ENCODE peak calls at places on chromosome 2, in five cellular contexts. One of them, this sample, is unnamed. For H3K4me1, the result is how much of the 10 kb centered on the place peaks cover.

GRCh38 chr2:239361311-239361642 is 39.5 kb downstream of the HDAC4 start:
- DNase-seq in spleen: no peak
- DNase-seq in Panc1: no peak
- DNase-seq in H1: no peak
- DNase-seq in stomach: no peak
- DNase-seq in this sample: no peak

GRCh38 chr2:95069465-95069864 is 44.0 kb downstream of the MAL start:
- DNase-seq in H1: no peak
- DNase-seq in stomach: no peak
- DNase-seq in Panc1: no peak
- DNase-seq in spleen: no peak
- DNase-seq in this sample: no peak

GRCh38 chr2:33242845-33243244 is 233.6 kb upstream of the RASGRP3 start:
- DNase-seq in Panc1: no peak
- DNase-seq in spleen: no peak
- DNase-seq in stomach: no peak
- DNase-seq in H1: no peak
- DNase-seq in this sample: no peak

GRCh38 chr2:106197878-106198277 is 3.8 kb upstream of the UXS1 start:
- DNase-seq in spleen: no peak
- DNase-seq in stomach: no peak
- DNase-seq in Panc1: no peak
- DNase-seq in H1: no peak
- DNase-seq in this sample: no peak

GRCh38 chr2:16630463-16630862 is 35.2 kb downstream of the CYRIA start:
- DNase-seq in H1: no peak
- DNase-seq in Panc1: no peak
- DNase-seq in spleen: no peak
- DNase-seq in stomach: no peak
- DNase-seq in this sample: no peak

GRCh38 chr2:8590940-8591339 is 90.9 kb upstream of the ID2 start:
- DNase-seq in spleen: no peak
- DNase-seq in Panc1: no peak
- DNase-seq in H1: no peak
- DNase-seq in stomach: no peak
- DNase-seq in this sample: no peak

GRCh38 chr2:15163316-15163715 is 397.8 kb downstream of the NBAS start:
- DNase-seq in H1: no peak
- DNase-seq in spleen: no peak
- DNase-seq in stomach: no peak
- DNase-seq in Panc1: no peak
- DNase-seq in this sample: no peak

GRCh38 chr2:46747297-46747818 is 168.2 kb downstream of the MCFD2 start:
- DNase-seq in H1: no peak
- DNase-seq in Panc1: no peak
- DNase-seq in stomach: no peak
- DNase-seq in spleen: no peak
- DNase-seq in this sample: no peak

GRCh38 chr2:162125138-162125537 is 26.9 kb downstream of the GCG start:
- DNase-seq in stomach: no peak
- DNase-seq in H1: no peak
- DNase-seq in Panc1: no peak
- DNase-seq in spleen: no peak
- DNase-seq in this sample: no peak

GRCh38 chr2:157336137-157336721 is 10.6 kb upstream of the ERMN start:
- DNase-seq in spleen: no peak
- DNase-seq in stomach: peak
- DNase-seq in H1: peak
- DNase-seq in Panc1: no peak
- DNase-seq in this sample: no peak

GRCh38 chr2:123419976-123420375 is 605.1 kb upstream of the CNTNAP5 start:
- DNase-seq in H1: no peak
- DNase-seq in Panc1: no peak
- DNase-seq in spleen: no peak
- DNase-seq in stomach: no peak
- DNase-seq in this sample: no peak

GRCh38 chr2:186903183-186903582 is 54.2 kb upstream of the ZSWIM2 start:
- DNase-seq in spleen: no peak
- DNase-seq in H1: no peak
- DNase-seq in stomach: no peak
- DNase-seq in Panc1: no peak
- DNase-seq in this sample: no peak

GRCh38 chr2:27627963-27628766 is 647 bp downstream of the CCDC121 start:
- DNase-seq in Panc1: peak
- DNase-seq in H1: no peak
- DNase-seq in stomach: no peak
- DNase-seq in spleen: no peak
- DNase-seq in this sample: no peak

GRCh38 chr2:207176245-207176644 is 10.5 kb upstream of the KLF7 start:
- DNase-seq in Panc1: no peak
- DNase-seq in H1: no peak
- DNase-seq in stomach: no peak
- DNase-seq in spleen: no peak
- DNase-seq in this sample: no peak

GRCh38 chr2:83961512-83961911 is 497.6 kb downstream of the SUCLG1 start:
- DNase-seq in spleen: no peak
- DNase-seq in Panc1: no peak
- DNase-seq in H1: no peak
- DNase-seq in stomach: no peak
- DNase-seq in this sample: no peak

GRCh38 chr2:204933735-204934361 is 388.6 kb downstream of the PARD3B start:
- DNase-seq in spleen: no peak
- DNase-seq in H1: no peak
- DNase-seq in stomach: no peak
- DNase-seq in Panc1: no peak
- DNase-seq in this sample: no peak

GRCh38 chr2:138712212-138712979 is 67.8 kb downstream of the NXPH2 start:
- DNase-seq in H1: no peak
- DNase-seq in stomach: no peak
- DNase-seq in spleen: no peak
- DNase-seq in Panc1: no peak
- DNase-seq in this sample: no peak

GRCh38 chr2:176002684-176003225 is 688 bp upstream of the LNPK start:
- DNase-seq in Panc1: no peak
- DNase-seq in spleen: no peak
- DNase-seq in stomach: no peak
- DNase-seq in H1: no peak
- DNase-seq in this sample: peak

GRCh38 chr2:132424526-132425121 is 8.0 kb downstream of the GPR39 start:
- DNase-seq in H1: no peak
- DNase-seq in stomach: no peak
- DNase-seq in Panc1: no peak
- DNase-seq in spleen: no peak
- DNase-seq in this sample: no peak

GRCh38 chr2:14418110-14418509 is 214.4 kb upstream of the LRATD1 start:
- DNase-seq in spleen: no peak
- DNase-seq in H1: no peak
- DNase-seq in Panc1: no peak
- DNase-seq in stomach: no peak
- DNase-seq in this sample: no peak

GRCh38 chr2:1584691-1585485 is 159.4 kb downstream of the PXDN start:
- DNase-seq in H1: no peak
- DNase-seq in spleen: peak
- DNase-seq in stomach: no peak
- DNase-seq in Panc1: no peak
- DNase-seq in this sample: no peak

GRCh38 chr2:213238753-213239591 is 45.3 kb upstream of the SPAG16 start:
- DNase-seq in spleen: no peak
- DNase-seq in H1: no peak
- DNase-seq in Panc1: no peak
- DNase-seq in stomach: no peak
- DNase-seq in this sample: no peak
- TF ChIP-seq POLR2AphosphoS5 in spleen: no peak
- TF ChIP-seq POLR2AphosphoS5 in H1: no peak
- TF ChIP-seq POLR2AphosphoS5 in Panc1: no peak
- TF ChIP-seq POLR2AphosphoS5 in stomach: no peak
- TF ChIP-seq POLR2AphosphoS5 in this sample: no peak

DNA sequence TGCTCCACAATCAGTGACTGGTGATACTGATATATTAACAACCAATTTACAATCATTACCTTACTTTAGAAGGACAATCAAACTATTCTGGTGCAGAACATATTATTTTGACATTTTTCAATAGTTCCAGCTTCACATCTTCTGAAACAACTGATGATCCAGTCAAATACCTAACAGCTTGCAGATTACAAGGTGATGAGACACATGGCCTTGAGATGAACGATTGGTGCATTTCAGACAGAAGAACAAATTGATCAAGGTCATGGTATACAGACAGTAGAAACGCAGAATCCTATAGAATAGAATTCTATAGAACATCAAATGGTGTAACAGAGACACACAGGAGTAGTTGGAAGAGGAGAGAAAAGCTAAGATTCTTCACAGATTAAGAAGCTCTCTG is 24.8 kb downstream of the SESTD1 start:
- DNase-seq in Panc1: no peak
- DNase-seq in stomach: no peak
- DNase-seq in H1: no peak
- DNase-seq in spleen: no peak
- DNase-seq in this sample: no peak
- H3K4me1 ChIP-seq in Panc1: under half
- H3K4me1 ChIP-seq in stomach: half or more
- H3K4me1 ChIP-seq in H1: under half
- H3K4me1 ChIP-seq in spleen: half or more
- H3K4me1 ChIP-seq in this sample: under half

GRCh38 chr2:22420076-22420475 is 964.9 kb upstream of the KLHL29 start:
- DNase-seq in spleen: no peak
- DNase-seq in stomach: no peak
- DNase-seq in Panc1: no peak
- DNase-seq in H1: no peak
- DNase-seq in this sample: no peak
- H3K4me3 ChIP-seq in spleen: no peak
- H3K4me3 ChIP-seq in stomach: no peak
- H3K4me3 ChIP-seq in Panc1: no peak
- H3K4me3 ChIP-seq in H1: no peak
- H3K4me3 ChIP-seq in this sample: no peak

DNA sequence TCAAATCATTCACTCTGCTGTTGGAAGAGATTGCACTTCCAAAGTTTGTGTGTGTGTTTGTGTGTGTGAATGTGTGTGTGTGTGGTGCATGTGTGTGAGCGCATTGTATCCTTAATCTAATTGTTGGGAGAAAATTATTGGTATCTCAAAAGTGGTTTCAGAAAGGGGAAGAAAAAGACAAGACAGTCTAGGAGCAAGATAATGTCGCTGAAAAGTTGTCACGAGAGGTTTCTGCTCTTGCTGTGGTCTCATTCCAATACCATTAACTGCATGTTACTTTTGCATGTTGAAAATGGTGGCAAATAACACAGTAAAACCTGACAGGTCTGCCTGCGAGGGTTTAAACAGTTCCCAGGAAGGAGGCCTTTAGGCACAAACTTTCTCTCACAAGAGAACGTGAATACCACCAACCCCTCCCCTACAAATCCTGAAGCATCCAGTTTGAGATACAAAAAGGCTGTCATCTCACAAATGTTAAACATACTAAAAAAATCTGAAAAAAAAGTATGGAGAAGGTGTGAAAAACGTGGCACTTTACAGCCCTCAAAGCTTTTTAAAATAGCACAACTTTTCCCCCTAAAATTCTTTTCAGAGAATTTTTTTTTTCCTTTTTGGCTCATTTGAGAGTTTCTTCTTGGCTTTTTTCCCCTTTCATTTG is 10.2 kb downstream of the ZEB2 start:
- DNase-seq in Panc1: no peak
- DNase-seq in H1: no peak
- DNase-seq in stomach: no peak
- DNase-seq in spleen: no peak
- DNase-seq in this sample: no peak
- TF ChIP-seq POLR2AphosphoS5 in Panc1: no peak
- TF ChIP-seq POLR2AphosphoS5 in H1: no peak
- TF ChIP-seq POLR2AphosphoS5 in stomach: no peak
- TF ChIP-seq POLR2AphosphoS5 in spleen: no peak
- TF ChIP-seq POLR2AphosphoS5 in this sample: no peak

GRCh38 chr2:36750101-36750500 is 53.6 kb downstream of the VIT start:
- DNase-seq in Panc1: no peak
- DNase-seq in spleen: no peak
- DNase-seq in H1: no peak
- DNase-seq in stomach: no peak
- DNase-seq in this sample: no peak

GRCh38 chr2:36753706-36754221 is 57.3 kb downstream of the VIT start:
- DNase-seq in H1: no peak
- DNase-seq in spleen: no peak
- DNase-seq in Panc1: no peak
- DNase-seq in stomach: no peak
- DNase-seq in this sample: no peak

GRCh38 chr2:36743954-36744353 is 47.4 kb downstream of the VIT start:
- DNase-seq in Panc1: no peak
- DNase-seq in spleen: no peak
- DNase-seq in stomach: no peak
- DNase-seq in H1: no peak
- DNase-seq in this sample: no peak

GRCh38 chr2:36748166-36748565 is 51.7 kb downstream of the VIT start:
- DNase-seq in H1: no peak
- DNase-seq in stomach: no peak
- DNase-seq in spleen: no peak
- DNase-seq in Panc1: no peak
- DNase-seq in this sample: no peak
- H3K4me1 ChIP-seq in H1: under half
- H3K4me1 ChIP-seq in stomach: under half
- H3K4me1 ChIP-seq in spleen: under half
- H3K4me1 ChIP-seq in Panc1: under half
- H3K4me1 ChIP-seq in this sample: under half

DNA sequence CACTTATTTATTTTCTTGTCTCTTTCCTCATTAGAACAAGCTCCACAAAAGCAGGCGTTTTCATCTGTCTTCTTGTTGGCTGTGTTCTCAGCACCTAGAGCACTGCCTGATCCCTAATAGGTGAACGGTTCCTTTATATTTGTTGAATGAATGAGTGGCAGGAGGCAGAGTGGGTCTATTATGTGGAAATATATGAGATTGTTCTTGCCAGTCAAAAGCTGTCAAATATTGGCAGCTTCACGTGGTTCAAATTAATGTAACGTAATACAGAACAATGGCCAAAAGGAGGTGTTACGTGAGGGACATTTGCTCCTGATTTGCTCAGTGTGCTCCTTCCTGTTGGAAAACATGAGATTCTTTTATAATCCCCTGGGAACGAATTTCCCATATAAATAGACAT is 8.5 kb upstream of the ARHGAP25 start:
- DNase-seq in Panc1: no peak
- DNase-seq in spleen: no peak
- DNase-seq in H1: no peak
- DNase-seq in stomach: no peak
- DNase-seq in this sample: no peak
- H3K4me3 ChIP-seq in Panc1: no peak
- H3K4me3 ChIP-seq in spleen: no peak
- H3K4me3 ChIP-seq in H1: no peak
- H3K4me3 ChIP-seq in stomach: no peak
- H3K4me3 ChIP-seq in this sample: no peak